ENCODE peak calls at places on chromosomes 11 and 22, in seven cellular contexts. F is IMR-90, T is endodermal cell, O is fibroblast of pulmonary artery, Y is body of pancreas, Q is nephron progenitor cell, L is A549. D is an unnamed sample.

GRCh38 chr22:45742866-45743450 is 71.3 kb downstream of the ATXN10 start:
- DNase-seq in F (peak; percentile 65), T (no peak), O (peak; percentile 71), Y (no peak), Q (no peak), L (no peak), D (no peak)

GRCh38 chr22:40463727-40464126 is 93.3 kb downstream of the SGSM3 start:
- DNase-seq in F (no peak), T (no peak), O (no peak), Y (no peak), Q (no peak), L (no peak), D (no peak)

GRCh38 chr11:60993611-60994010 is 22.1 kb downstream of the CD6 start:
- DNase-seq in F (no peak), T (no peak), O (no peak), Y (no peak), Q (no peak), L (no peak), D (no peak)

GRCh38 chr11:90204832-90205646 is 17.8 kb downstream of the CHORDC1 start:
- DNase-seq in F (peak; percentile 66), T (no peak), O (peak; percentile 80), Y (no peak), Q (peak; percentile 6), L (peak; percentile 32), D (no peak)

GRCh38 chr11:122095950-122096942 is 19.8 kb downstream of the BLID start:
- DNase-seq in F (peak; percentile 81), T (no peak), O (peak; percentile 75), Y (no peak), Q (no peak), L (no peak), D (no peak)

GRCh38 chr11:79493555-79494171 is 52.8 kb upstream of the TENM4 start:
- DNase-seq in F (peak; percentile 62), T (peak; percentile 98), O (peak; percentile 70), Y (peak; percentile 67), Q (peak; percentile 89), L (peak; percentile 70), D (peak; percentile 90)

GRCh38 chr11:57903441-57904123 is 120.1 kb upstream of the OR9Q1 start:
- DNase-seq in F (peak; percentile 10), T (peak; percentile 65), O (no peak), Y (peak; percentile 14), Q (no peak), L (peak; percentile 30), D (no peak)

GRCh38 chr11:84022221-84022620 is 736.1 kb upstream of the CCDC90B start:
- DNase-seq in F (no peak), T (no peak), O (no peak), Y (no peak), Q (no peak), L (no peak), D (no peak)

GRCh38 chr22:48577014-48577690 is 1250.5 kb downstream of the BRD1 start:
- DNase-seq in F (no peak), T (peak; percentile 63), O (no peak), Y (no peak), Q (no peak), L (no peak), D (no peak)

GRCh38 chr11:111944139-111944538 is 7.0 kb downstream of the DIXDC1 start:
- DNase-seq in F (peak; percentile 87), T (peak; percentile 63), O (peak; percentile 91), Y (no peak), Q (no peak), L (no peak), D (no peak)

GRCh38 chr11:59550368-59550841 is 39.1 kb downstream of the OR4D9 start:
- DNase-seq in F (peak; percentile 97), T (peak; percentile 98), O (peak; percentile 92), Y (peak; percentile 86), Q (peak; percentile 85), L (peak; percentile 76), D (peak; percentile 84)

GRCh38 chr22:37887610-37888378 is 18.3 kb upstream of the MICALL1 start:
- DNase-seq in F (peak; percentile 65), T (peak; percentile 75), O (peak; percentile 97), Y (no peak), Q (no peak), L (no peak), D (no peak)

GRCh38 chr11:76025068-76025467 is 181.2 kb downstream of the WNT11 start:
- DNase-seq in F (peak; percentile 95), T (no peak), O (peak; percentile 62), Y (no peak), Q (no peak), L (no peak), D (no peak)

GRCh38 chr11:127618721-127619120 is 618.2 kb upstream of the KIRREL3 start:
- DNase-seq in F (no peak), T (no peak), O (no peak), Y (no peak), Q (no peak), L (no peak), D (no peak)

GRCh38 chr11:34605481-34606325 is 15.2 kb upstream of the EHF start:
- DNase-seq in F (no peak), T (no peak), O (no peak), Y (no peak), Q (no peak), L (no peak), D (no peak)

GRCh38 chr22:46007003-46007847 is 30.3 kb upstream of the WNT7B start:
- DNase-seq in F (peak; percentile 72), T (no peak), O (peak; percentile 86), Y (peak; percentile 54), Q (no peak), L (peak; percentile 66), D (no peak)

DNA sequence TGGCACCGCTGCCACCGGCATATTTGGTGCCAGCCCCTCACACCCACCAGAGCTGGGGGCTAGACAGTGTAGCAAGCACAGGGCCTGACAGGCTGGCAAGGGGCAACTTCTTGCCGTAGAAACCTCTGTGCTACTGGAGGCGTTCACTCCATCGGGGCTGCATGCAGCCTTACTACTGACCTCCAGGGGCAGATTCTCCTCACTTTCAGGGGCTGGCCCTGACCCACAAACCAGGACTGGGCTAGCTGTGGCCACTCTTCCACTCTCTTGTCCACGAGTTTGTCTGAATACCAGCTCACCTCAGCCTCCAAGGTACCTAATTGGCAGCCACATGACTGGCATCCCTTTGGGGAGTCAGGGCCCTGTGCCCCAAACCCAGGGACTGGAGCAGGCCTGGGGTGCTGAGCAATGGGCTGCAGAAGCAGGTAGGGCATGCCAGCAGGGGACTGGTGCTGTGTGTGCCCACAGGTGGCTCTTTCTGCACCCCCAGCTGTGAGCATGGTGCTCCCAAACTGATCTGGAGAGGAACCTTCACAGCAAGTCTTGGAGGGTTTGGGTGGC is 2.1 kb upstream of the LMO1 start:
- DNase-seq in F (no peak), T (peak; percentile 79), O (no peak), Y (no peak), Q (no peak), L (peak; percentile 71), D (no peak)
- TF ChIP-seq CTCF in F (no peak), T (peak; percentile 72), O (peak; percentile 10), Y (no peak), Q (peak; percentile 42), L (no peak), D (peak; percentile 47)

DNA sequence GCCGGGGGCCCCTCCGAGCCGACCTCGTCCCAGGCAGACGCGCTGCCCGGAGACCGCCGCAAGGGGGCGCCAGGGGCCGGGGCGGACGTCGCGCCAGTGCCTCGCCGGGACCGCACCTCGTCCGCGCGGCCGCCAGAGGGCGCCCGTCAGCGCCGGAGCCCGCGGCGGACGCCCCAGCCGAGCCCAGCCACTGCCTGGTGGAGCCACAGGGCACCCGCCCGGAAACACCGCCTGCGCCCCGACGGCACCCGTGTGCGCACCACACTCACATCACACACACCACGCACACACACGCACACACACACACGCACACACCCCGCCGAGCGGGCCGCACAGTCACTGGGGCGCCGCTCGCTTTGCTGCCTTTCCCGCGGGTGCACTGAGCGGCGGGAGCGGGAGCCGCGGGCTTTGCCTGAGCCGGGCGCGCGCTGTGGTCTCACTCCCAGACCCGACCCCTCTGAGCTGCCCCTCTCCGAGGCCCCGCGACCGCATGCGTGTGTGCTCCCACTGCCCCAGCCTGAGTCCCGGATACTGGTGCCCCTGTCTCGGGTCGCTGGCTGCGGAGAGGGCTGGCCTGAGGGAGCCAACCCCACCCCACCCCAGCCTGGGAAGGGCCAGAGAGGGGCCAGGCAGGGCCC is 449.3 kb downstream of the OPCML start:
- DNase-seq in F (peak; percentile 17), T (peak; percentile 93), O (peak; percentile 38), Y (peak; percentile 71), Q (peak; percentile 92), L (peak; percentile 11), D (peak; percentile 86)
- TF ChIP-seq CTCF in F (peak; percentile 98), T (peak; percentile 96), O (no peak), Y (peak; percentile 31), Q (peak; percentile 33), L (peak; percentile 69), D (peak; percentile 97)

DNA sequence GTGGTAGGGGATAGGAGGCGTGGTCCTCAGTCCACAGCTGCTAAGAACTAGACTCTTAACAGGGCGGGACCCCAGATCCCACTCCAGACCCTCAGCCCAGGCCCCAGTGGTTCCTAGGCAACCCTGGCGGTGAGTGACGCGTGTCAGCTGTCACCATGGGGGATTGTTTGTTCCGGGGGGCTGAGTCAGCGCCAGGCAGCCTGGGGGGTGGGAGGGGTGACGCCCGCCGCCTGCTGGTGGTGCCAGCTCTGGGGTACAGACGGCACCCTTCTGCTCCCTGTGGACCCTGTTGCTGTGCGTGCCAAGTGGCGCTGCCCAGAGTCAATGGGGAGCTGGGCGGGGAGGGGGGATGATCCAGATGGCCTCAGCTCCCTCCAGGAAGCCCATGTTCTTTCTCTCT is 2.5 kb downstream of the CNIH2 start:
- DNase-seq in F (no peak), T (no peak), O (no peak), Y (no peak), Q (no peak), L (no peak), D (no peak)
- TF ChIP-seq CTCF in F (no peak), T (no peak), O (no peak), Y (no peak), Q (no peak), L (no peak), D (no peak)

GRCh38 chr11:22832315-22833041 is 2.9 kb upstream of the SVIP start:
- DNase-seq in F (no peak), T (no peak), O (no peak), Y (no peak), Q (no peak), L (peak; percentile 4), D (no peak)

GRCh38 chr11:22829231-22830081 is at the start of gene SVIP:
- DNase-seq in F (peak; percentile 87), T (peak; percentile 99), O (peak; percentile 95), Y (peak; percentile 99), Q (peak; percentile 95), L (peak; percentile 65), D (peak; percentile 98)

GRCh38 chr11:22830082-22830414 is 447 bp upstream of the SVIP start:
- DNase-seq in F (no peak), T (no peak), O (no peak), Y (no peak), Q (no peak), L (no peak), D (no peak)

DNA sequence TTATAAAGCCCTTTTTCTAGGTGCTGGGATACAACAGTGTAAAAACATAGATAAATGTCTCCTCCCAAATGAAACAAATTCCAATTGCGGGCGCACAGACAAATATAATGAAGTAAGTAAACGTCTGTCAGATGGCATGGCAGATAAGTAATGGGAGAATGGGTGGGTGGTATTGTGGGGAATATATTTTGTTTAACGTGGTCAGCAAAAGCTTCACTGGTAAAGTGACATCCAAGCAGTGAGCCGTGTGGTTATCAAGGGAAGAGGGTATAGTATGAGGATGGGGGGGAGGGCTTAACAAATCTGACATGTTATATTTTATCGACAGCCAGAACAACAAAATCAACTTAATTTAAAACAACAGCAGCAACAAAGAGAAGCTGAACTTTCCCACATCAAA is 1.2 kb downstream of the SVIP start:
- DNase-seq in F (no peak), T (no peak), O (no peak), Y (no peak), Q (no peak), L (no peak), D (no peak)
- TF ChIP-seq CTCF in F (no peak), T (no peak), O (no peak), Y (no peak), Q (no peak), L (no peak), D (no peak)